ENCODE peak calls at places on chromosomes 2 and 18, in eight cellular contexts. A, F, C, T, B, Z, M and D are unnamed samples.

GRCh38 chr2:111695441-111696007 is 188.5 kb downstream of the ANAPC1 start:
- DNase-seq in M (no peak), T (no peak), Z (no peak), C (no peak), F (no peak), A (no peak), B (no peak), D (no peak)

GRCh38 chr2:145985517-145985916 is 1465.6 kb upstream of the ZEB2 start:
- DNase-seq in F (no peak), T (no peak), B (no peak), C (no peak), A (peak; percentile 50), M (no peak), Z (no peak), D (no peak)

GRCh38 chr2:237358721-237359595 is 55.0 kb downstream of the COL6A3 start:
- DNase-seq in Z (no peak), F (peak; percentile 56), A (no peak), C (no peak), M (no peak), B (peak; percentile 78), T (no peak), D (no peak)

GRCh38 chr2:205267323-205267722 is 415.0 kb upstream of the NRP2 start:
- DNase-seq in B (peak; percentile 53), Z (no peak), F (peak; percentile 46), C (no peak), M (no peak), T (no peak), A (no peak), D (no peak)

GRCh38 chr18:55419132-55419938 is 168.7 kb downstream of the TCF4 start:
- DNase-seq in F (no peak), C (no peak), B (peak; percentile 53), M (no peak), T (no peak), Z (no peak), A (no peak), D (no peak)

GRCh38 chr2:54052825-54053718 is 62.3 kb upstream of the ACYP2 start:
- DNase-seq in C (no peak), T (no peak), A (no peak), Z (no peak), M (no peak), B (peak; percentile 63), F (peak; percentile 57), D (no peak)

GRCh38 chr2:37039580-37039979 is 44.6 kb downstream of the HEATR5B start:
- DNase-seq in A (no peak), Z (no peak), M (no peak), C (no peak), B (no peak), F (no peak), T (no peak), D (no peak)

GRCh38 chr2:95530734-95531133 is 46.2 kb upstream of the TRIM43B start:
- DNase-seq in A (peak; percentile 46), B (no peak), T (peak; percentile 83), Z (no peak), F (no peak), C (no peak), M (no peak), D (no peak)

GRCh38 chr2:24409700-24410556 is 49.6 kb upstream of the ITSN2 start:
- DNase-seq in Z (peak; percentile 28), M (peak; percentile 73), F (peak; percentile 75), T (peak; percentile 56), C (peak; percentile 72), B (peak; percentile 87), A (peak; percentile 83), D (no peak)

GRCh38 chr2:170895023-170895759 is 33.9 kb upstream of the GORASP2 start:
- DNase-seq in F (no peak), Z (no peak), B (no peak), T (no peak), A (peak; percentile 6), M (no peak), C (no peak), D (no peak)

GRCh38 chr2:65402780-65403528 is 29.4 kb downstream of the SPRED2 start:
- DNase-seq in F (no peak), A (peak; percentile 64), C (no peak), Z (no peak), M (no peak), T (no peak), B (no peak), D (no peak)

GRCh38 chr2:231359948-231360347 is 35.6 kb upstream of the B3GNT7 start:
- DNase-seq in M (no peak), A (no peak), Z (no peak), C (no peak), F (peak; percentile 55), B (no peak), T (no peak), D (no peak)

GRCh38 chr2:103819599-103819998 is 1034.3 kb upstream of the POU3F3 start:
- DNase-seq in F (no peak), M (no peak), C (no peak), A (no peak), Z (no peak), T (no peak), B (no peak), D (no peak)

GRCh38 chr18:34222025-34222395 is 2.7 kb downstream of the NOL4 start:
- DNase-seq in Z (no peak), T (no peak), F (peak; percentile 78), C (no peak), A (no peak), M (no peak), B (peak; percentile 57), D (no peak)

GRCh38 chr2:14752294-14752693 is 119.8 kb downstream of the LRATD1 start:
- DNase-seq in T (no peak), C (no peak), F (no peak), M (no peak), B (no peak), Z (no peak), A (no peak), D (no peak)

GRCh38 chr2:21754164-21754788 is 630.5 kb downstream of the TDRD15 start:
- DNase-seq in A (no peak), B (peak; percentile 41), Z (no peak), M (no peak), T (no peak), C (no peak), F (peak; percentile 69), D (no peak)

GRCh38 chr2:98468621-98469236 is 24.1 kb downstream of the INPP4A start:
- DNase-seq in B (no peak), F (no peak), T (no peak), A (peak; percentile 32), M (no peak), Z (no peak), C (no peak), D (no peak)

GRCh38 chr2:9032555-9032954 is 29.1 kb upstream of the MBOAT2 start:
- DNase-seq in Z (no peak), C (no peak), A (no peak), F (no peak), M (no peak), T (no peak), B (no peak), D (no peak)

GRCh38 chr2:166539340-166540162 is 45.5 kb upstream of the SCN7A start:
- DNase-seq in B (peak; percentile 75), F (peak; percentile 59), Z (no peak), A (peak; percentile 76), M (no peak), T (peak; percentile 67), C (peak; percentile 73), D (peak; percentile 5)

DNA sequence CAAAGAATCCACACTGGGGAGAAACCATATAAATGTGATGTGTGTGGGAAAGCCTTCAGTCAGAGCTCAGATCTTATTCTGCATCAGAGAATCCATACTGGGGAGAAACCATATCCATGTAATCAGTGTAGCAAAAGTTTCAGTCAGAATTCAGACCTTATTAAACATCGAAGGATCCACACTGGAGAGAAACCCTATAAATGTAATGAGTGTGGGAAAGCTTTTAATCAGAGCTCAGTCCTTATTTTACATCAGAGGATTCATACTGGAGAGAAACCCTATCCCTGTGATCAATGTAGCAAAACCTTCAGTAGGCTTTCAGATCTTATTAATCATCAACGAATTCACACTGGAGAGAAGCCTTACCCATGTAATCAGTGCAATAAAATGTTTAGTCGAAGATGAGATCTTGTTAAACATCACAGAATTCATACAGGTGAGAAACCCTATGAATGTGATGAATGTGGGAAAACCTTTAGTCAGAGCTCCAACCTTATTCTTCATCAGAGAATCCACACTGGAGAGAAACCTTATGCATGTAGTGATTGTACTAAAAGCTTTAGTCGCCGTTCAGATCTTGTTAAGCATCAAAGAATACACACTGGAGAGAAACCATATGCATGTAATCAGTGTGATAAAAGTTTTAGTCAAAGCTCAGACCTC is 16.7 kb upstream of the ZSCAN30 start:
- DNase-seq in T (no peak), C (no peak), F (no peak), B (no peak), A (no peak), M (no peak), Z (no peak), D (no peak)
- H3K4me3 ChIP-seq in T (no peak overlapping the region), C (no peak overlapping the region), F (peak overlapping the region; percentile 71), B (no peak overlapping the region), A (no peak overlapping the region), M (no peak overlapping the region), Z (peak overlapping the region; percentile 1), D (no peak overlapping the region)

DNA sequence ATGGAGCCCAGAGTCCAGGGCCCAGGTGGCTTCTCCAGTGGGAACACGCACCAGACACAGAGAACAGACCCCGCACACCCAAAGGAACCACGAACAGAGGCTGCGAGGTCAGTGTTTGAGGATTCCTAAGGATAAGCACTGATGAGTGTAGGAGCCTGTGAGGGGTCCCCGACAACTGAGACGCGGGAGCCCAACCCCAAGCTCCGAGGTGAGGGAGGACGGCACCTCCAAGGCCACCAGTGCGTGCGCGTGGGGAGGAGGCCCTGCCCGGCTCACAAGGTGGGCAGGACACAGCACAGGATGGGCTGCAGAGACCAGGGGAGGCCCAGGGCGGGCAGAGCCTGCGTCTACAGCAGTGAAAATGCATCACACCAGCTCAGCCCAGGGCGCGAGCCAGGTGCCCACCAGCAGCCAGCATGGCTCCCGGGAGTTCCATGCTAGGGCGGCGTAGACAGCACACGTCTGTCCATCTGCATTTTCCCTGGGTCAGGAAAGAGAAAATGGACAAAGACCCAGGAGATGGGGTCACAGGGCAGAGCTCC is 189.1 kb downstream of the EIPR1 start:
- DNase-seq in C (no peak), A (no peak), T (no peak), F (no peak), M (no peak), B (no peak), Z (no peak), D (no peak)
- H3K36me3 ChIP-seq in C (peaks cover 46% of the 10 kb centered on the region), A (no peaks in the 10 kb centered on the region), T (peaks cover 4% of the 10 kb centered on the region), F (peaks cover 16% of the 10 kb centered on the region), M (peaks cover 41% of the 10 kb centered on the region), B (no peaks in the 10 kb centered on the region), Z (peaks cover 11% of the 10 kb centered on the region), D (peaks cover 5% of the 10 kb centered on the region)

DNA sequence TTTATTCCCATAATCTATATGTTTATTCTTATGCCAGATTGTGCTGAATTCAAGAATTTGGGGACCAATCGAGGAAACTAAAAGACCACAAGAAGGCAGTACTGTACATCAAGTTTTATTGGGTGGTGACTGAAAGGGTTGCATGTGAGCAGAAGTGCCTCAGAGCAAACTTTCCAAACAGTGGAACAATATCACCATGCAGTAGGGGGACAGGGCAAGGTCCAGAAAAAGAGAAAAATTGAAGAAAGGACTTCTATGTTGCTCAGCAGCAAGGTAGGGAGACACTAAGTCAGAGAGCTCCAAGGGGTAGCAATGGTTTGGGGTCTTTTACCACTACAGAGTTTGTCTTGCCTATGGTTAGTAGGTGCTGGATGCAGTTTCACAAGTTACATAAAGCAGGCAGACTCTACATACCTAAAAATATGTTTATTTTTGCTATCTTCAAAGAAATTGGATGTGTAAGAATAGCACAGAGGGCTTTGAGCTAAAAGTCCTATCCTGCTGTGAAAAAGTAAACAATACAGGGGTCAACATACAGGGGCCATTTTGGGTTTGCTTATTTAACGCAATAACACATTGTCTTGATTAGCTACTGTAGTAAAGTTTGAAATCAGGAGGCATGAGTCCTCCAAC is 43.8 kb upstream of the ZBTB14 start:
- DNase-seq in M (no peak), F (no peak), T (no peak), C (no peak), Z (no peak), A (no peak), B (no peak), D (no peak)
- H3K4me3 ChIP-seq in M (no peak overlapping the region), F (no peak overlapping the region), T (no peak overlapping the region), C (no peak overlapping the region), Z (no peak overlapping the region), A (no peak overlapping the region), B (no peak overlapping the region), D (no peak overlapping the region)

GRCh38 chr2:11777066-11777782 is 30.8 kb downstream of the LPIN1 start:
- DNase-seq in Z (no peak), F (no peak), A (no peak), T (no peak), B (no peak), M (no peak), C (no peak), D (no peak)
- H3K36me3 ChIP-seq in Z (peaks cover 21% of the 10 kb centered on the region), F (peaks cover 56% of the 10 kb centered on the region), A (peaks cover 55% of the 10 kb centered on the region), T (peaks cover 31% of the 10 kb centered on the region), B (peaks cover 3% of the 10 kb centered on the region), M (peaks cover 49% of the 10 kb centered on the region), C (peaks cover 79% of the 10 kb centered on the region), D (peaks cover 2% of the 10 kb centered on the region)